ENCODE peak calls at places on chromosome 10, in four cellular contexts. N, G, D and Y are unnamed samples.

GRCh38 chr10:24784061-24784460 is 60.4 kb upstream of the ARHGAP21 start:
- DNase-seq in N (no peak), G (no peak), D (no peak), Y (no peak)

GRCh38 chr10:119319161-119319919 is 112.0 kb downstream of the GRK5 start:
- DNase-seq in N (no peak), G (no peak), D (no peak), Y (no peak)

GRCh38 chr10:74586088-74586585 is 240.3 kb upstream of the KAT6B start:
- DNase-seq in D (no peak), N (peak; percentile 73), G (peak; percentile 12), Y (no peak)

GRCh38 chr10:20624642-20625041 is 272.5 kb downstream of the NEBL start:
- DNase-seq in D (no peak), N (no peak), G (no peak), Y (no peak)

GRCh38 chr10:25724241-25724640 is 209.8 kb upstream of the MYO3A start:
- DNase-seq in D (no peak), N (no peak), G (no peak), Y (no peak)

GRCh38 chr10:8416192-8416701 is 361.8 kb downstream of the GATA3 start:
- DNase-seq in D (no peak), G (no peak), N (no peak), Y (no peak)

GRCh38 chr10:21675157-21675796 is 141.2 kb downstream of the MLLT10 start:
- DNase-seq in D (no peak), G (peak; percentile 52), N (no peak), Y (peak; percentile 8)

GRCh38 chr10:29656451-29656992 is 21.8 kb upstream of the SVIL start:
- DNase-seq in G (no peak), D (no peak), N (no peak), Y (no peak)

GRCh38 chr10:25933653-25934608 is at the start of gene MYO3A:
- DNase-seq in G (no peak), N (no peak), D (peak; percentile 6), Y (no peak)

GRCh38 chr10:16748749-16749148 is 68.5 kb downstream of the RSU1 start:
- DNase-seq in N (no peak), G (no peak), D (no peak), Y (no peak)

GRCh38 chr10:108899686-108900085 is 1023.6 kb downstream of the XPNPEP1 start:
- DNase-seq in D (no peak), G (no peak), N (no peak), Y (no peak)

GRCh38 chr10:93958834-93959233 is 34.9 kb upstream of the PLCE1 start:
- DNase-seq in N (no peak), D (no peak), G (no peak), Y (no peak)

GRCh38 chr10:43945908-43946307 is 297.2 kb upstream of the ZNF32 start:
- DNase-seq in N (no peak), G (no peak), D (no peak), Y (no peak)

GRCh38 chr10:59255463-59255862 is 79.0 kb downstream of the PHYHIPL start:
- DNase-seq in N (no peak), D (no peak), G (no peak), Y (no peak)

GRCh38 chr10:78215645-78216044 is 182.0 kb downstream of the RPS24 start:
- DNase-seq in D (no peak), G (no peak), N (no peak), Y (no peak)

GRCh38 chr10:131355116-131355515 is 43.6 kb upstream of the TCERG1L start:
- DNase-seq in G (no peak), N (no peak), D (no peak), Y (no peak)

GRCh38 chr10:131352765-131353290 is 41.3 kb upstream of the TCERG1L start:
- DNase-seq in D (no peak), G (no peak), N (no peak), Y (no peak)

GRCh38 chr10:131354380-131354779 is 42.9 kb upstream of the TCERG1L start:
- DNase-seq in N (no peak), D (no peak), G (peak; percentile 9), Y (no peak)

GRCh38 chr10:131356442-131356841 is 44.9 kb upstream of the TCERG1L start:
- DNase-seq in G (no peak), N (no peak), D (no peak), Y (no peak)
- TF ChIP-seq SPI1 in G (no peak), N (no peak), D (no peak), Y (no peak)

GRCh38 chr10:1462032-1462431 is 275.3 kb downstream of the ADARB2 start:
- DNase-seq in G (no peak), D (no peak), N (no peak), Y (no peak)

GRCh38 chr10:1464866-1465265 is 272.5 kb downstream of the ADARB2 start:
- DNase-seq in G (no peak), N (no peak), D (no peak), Y (no peak)

GRCh38 chr10:1462521-1462920 is 274.8 kb downstream of the ADARB2 start:
- DNase-seq in D (no peak), N (no peak), G (no peak), Y (no peak)

GRCh38 chr10:1462994-1463633 is 274.2 kb downstream of the ADARB2 start:
- DNase-seq in G (no peak), D (no peak), N (no peak), Y (no peak)

DNA sequence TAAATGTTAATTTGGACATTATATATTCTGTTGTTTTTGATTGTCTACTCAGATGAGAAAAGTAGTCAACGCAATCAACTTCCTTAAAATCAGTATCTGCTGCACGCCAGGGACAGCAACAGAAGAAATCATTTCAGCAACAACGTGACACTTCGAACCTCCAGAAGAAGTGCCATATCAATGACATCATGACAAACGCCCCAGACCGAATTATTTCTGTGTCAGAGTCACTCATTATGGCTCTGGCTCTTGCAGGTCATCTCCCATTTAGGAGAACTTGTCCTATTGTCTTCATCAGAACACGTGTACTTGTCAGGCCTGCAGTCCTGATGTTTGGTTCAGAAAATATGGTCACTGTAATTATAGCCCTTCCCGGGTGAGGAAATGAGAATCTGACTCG is 276.3 kb downstream of the ADARB2 start:
- DNase-seq in D (no peak), G (no peak), N (no peak), Y (no peak)
- TF ChIP-seq SPI1 in D (no peak), G (no peak), N (no peak), Y (no peak)

DNA sequence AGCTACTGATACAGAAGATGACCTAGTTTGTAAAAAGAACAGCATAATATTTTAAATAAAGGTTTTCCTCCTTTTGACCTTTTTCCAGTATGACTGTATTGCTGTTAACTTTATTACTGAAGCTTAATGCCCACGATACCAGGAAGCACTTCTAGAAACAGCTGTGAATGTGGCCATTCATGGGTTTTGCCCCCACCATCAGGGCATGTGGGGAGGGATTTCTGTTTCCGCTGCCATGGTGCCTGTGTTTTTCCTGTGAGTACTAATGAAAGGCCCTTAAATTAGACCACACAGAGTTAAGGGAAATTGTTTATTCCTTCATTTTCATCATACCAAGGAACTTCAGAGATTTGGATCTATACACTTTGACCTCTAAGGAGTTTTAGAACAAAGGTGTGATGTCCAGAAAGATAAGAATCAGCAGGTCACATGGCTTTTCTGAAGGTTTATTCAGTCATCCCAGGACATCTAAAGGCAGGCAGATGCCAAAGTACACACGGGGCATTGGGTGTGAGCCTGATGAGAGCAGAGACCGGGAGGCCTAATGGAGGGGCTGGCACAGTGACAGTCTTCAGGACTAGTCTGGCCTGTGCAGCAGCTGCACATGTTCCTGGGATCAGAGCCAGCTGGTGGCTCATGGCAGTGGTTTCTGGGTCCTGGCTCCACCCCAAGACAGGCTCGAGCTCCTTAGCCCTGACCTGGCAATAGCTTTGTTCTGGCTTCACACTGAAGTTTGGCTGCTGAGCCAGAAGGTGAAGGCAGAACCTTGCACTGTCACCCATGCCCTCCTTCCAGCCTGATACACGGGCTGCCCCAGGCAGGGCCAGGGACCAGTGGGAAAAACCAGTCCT is 190.9 kb downstream of the REEP3 start:
- DNase-seq in N (no peak), D (no peak), G (no peak), Y (no peak)
- TF ChIP-seq SPI1 in N (no peak), D (no peak), G (no peak), Y (no peak)

DNA sequence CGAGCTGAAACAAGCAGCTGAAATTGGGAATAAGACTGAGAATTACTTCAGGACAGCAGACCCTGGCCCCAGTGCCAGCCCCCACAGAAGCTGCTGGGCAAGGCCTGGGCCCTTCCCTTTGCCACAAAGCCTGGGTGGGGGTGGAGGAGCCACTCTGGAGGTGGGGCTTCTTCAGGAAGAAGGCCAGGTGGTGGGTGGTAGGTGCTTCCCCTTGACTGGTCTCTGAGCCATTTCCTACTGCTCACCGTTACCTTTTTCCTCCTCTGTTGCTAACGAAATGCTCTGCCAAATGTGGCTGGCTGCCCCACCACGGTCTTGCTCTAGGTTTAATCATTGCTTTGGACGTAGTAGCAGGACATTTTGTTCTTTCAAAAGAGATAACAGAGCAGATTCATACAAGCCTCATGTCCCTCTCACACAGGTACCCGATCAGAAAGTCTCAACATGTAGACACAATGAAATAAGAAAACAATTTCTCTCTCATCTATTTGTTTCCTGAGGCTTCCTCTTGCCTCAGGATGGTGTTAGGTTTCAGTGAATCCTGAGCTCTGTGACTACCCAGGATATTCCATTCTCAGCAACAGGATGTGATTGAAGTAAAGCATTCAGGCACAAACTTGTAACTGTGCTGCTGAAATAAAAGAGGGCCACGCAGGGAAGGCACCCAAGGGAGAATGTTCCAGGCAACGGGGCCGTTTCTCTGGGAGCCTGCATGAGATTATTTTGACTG is 66.5 kb downstream of the WDR11 start:
- DNase-seq in D (no peak), G (no peak), N (no peak), Y (no peak)
- TF ChIP-seq SPI1 in D (no peak), G (no peak), N (no peak), Y (no peak)

DNA sequence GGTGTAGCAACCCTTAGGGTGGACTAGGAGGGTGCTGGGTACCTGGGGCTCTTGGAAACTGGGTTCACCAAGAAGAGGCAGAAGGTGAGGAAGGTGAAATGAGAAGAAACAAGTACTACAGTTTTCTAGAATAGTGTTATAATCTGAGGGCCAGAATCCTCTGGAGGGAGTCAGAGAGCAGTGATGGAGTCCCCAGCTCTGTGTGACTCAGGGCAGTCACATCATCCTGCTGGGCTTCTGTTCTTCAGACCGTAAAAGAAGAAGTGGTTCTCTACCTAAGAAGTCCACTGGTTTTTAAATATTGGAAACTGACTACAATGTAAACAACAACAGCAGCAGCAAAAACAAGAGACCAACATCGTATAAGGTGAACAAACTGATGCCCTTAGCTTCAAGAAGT is 197.3 kb downstream of the PRPF18 start:
- DNase-seq in D (no peak), G (peak; percentile 6), N (no peak), Y (no peak)
- TF ChIP-seq SPI1 in D (peak; percentile 75), G (no peak), N (peak; percentile 58), Y (no peak)